ENCODE peak calls at places on chromosomes 12 and 14, in four cellular contexts. One of them, this sample, is unnamed.

GRCh38 chr12:93192878-93193277 is 184.8 kb upstream of the NUDT4 start:
- DNase-seq in K562: peak; percentile 35
- DNase-seq in HepG2: no peak
- DNase-seq in GM12878: no peak
- DNase-seq in this sample: no peak

GRCh38 chr14:54637829-54638446 is 71.0 kb downstream of the SAMD4A start:
- DNase-seq in GM12878: no peak
- DNase-seq in K562: no peak
- DNase-seq in HepG2: no peak
- DNase-seq in this sample: peak; percentile 35

GRCh38 chr14:64110832-64111231 is 183.3 kb downstream of the ESR2 start:
- DNase-seq in HepG2: no peak
- DNase-seq in K562: no peak
- DNase-seq in GM12878: no peak
- DNase-seq in this sample: no peak

GRCh38 chr12:84397279-84397678 is 515.3 kb downstream of the SLC6A15 start:
- DNase-seq in HepG2: no peak
- DNase-seq in GM12878: no peak
- DNase-seq in K562: no peak
- DNase-seq in this sample: no peak

GRCh38 chr14:70278281-70278680 is 81.2 kb downstream of the COX16 start:
- DNase-seq in HepG2: no peak
- DNase-seq in K562: no peak
- DNase-seq in GM12878: no peak
- DNase-seq in this sample: no peak

GRCh38 chr12:108868781-108869180 is 11.1 kb upstream of the DAO start:
- DNase-seq in GM12878: no peak
- DNase-seq in HepG2: no peak
- DNase-seq in K562: no peak
- DNase-seq in this sample: no peak

GRCh38 chr12:105330938-105331804 is 680 bp downstream of the C12orf75 start:
- DNase-seq in GM12878: no peak
- DNase-seq in K562: no peak
- DNase-seq in HepG2: no peak
- DNase-seq in this sample: no peak

GRCh38 chr12:101616027-101616494 is 21.3 kb downstream of the MYBPC1 start:
- DNase-seq in K562: no peak
- DNase-seq in HepG2: peak; percentile 86
- DNase-seq in GM12878: no peak
- DNase-seq in this sample: no peak

GRCh38 chr12:92740421-92740820 is 37.6 kb downstream of the PLEKHG7 start:
- DNase-seq in HepG2: no peak
- DNase-seq in K562: no peak
- DNase-seq in GM12878: no peak
- DNase-seq in this sample: no peak

GRCh38 chr12:131860472-131861260 is 32.5 kb downstream of the MMP17 start:
- DNase-seq in GM12878: no peak
- DNase-seq in K562: peak; percentile 79
- DNase-seq in HepG2: peak; percentile 94
- DNase-seq in this sample: no peak

GRCh38 chr12:72271741-72272661 is at the start of gene TRHDE:
- DNase-seq in HepG2: no peak
- DNase-seq in GM12878: no peak
- DNase-seq in K562: no peak
- DNase-seq in this sample: no peak

GRCh38 chr12:27841392-27841882 is 61.4 kb upstream of the MANSC4 start:
- DNase-seq in GM12878: no peak
- DNase-seq in HepG2: no peak
- DNase-seq in K562: no peak
- DNase-seq in this sample: no peak

GRCh38 chr14:24266344-24267244 is 3.6 kb upstream of the TGM1 start:
- DNase-seq in GM12878: no peak
- DNase-seq in HepG2: no peak
- DNase-seq in K562: no peak
- DNase-seq in this sample: no peak

GRCh38 chr12:51181558-51181957 is 8.6 kb upstream of the TFCP2 start:
- DNase-seq in HepG2: no peak
- DNase-seq in K562: no peak
- DNase-seq in GM12878: no peak
- DNase-seq in this sample: no peak

GRCh38 chr12:58364389-58365086 is 423.2 kb downstream of the ATP23 start:
- DNase-seq in HepG2: no peak
- DNase-seq in GM12878: no peak
- DNase-seq in K562: no peak
- DNase-seq in this sample: no peak

GRCh38 chr12:12927211-12928079 is 24.5 kb downstream of the GPRC5D start:
- DNase-seq in GM12878: peak; percentile 28
- DNase-seq in K562: peak; percentile 84
- DNase-seq in HepG2: peak; percentile 95
- DNase-seq in this sample: peak; percentile 68

GRCh38 chr12:124863409-124864325 is at the start of gene SCARB1:
- DNase-seq in HepG2: peak; percentile 66
- DNase-seq in GM12878: peak; percentile 26
- DNase-seq in K562: peak; percentile 97
- DNase-seq in this sample: peak; percentile 88

GRCh38 chr12:46946137-46946536 is 120.3 kb upstream of the SLC38A4 start:
- DNase-seq in HepG2: no peak
- DNase-seq in K562: no peak
- DNase-seq in GM12878: no peak
- DNase-seq in this sample: no peak

GRCh38 chr12:5076761-5077160 is 33.1 kb downstream of the KCNA5 start:
- DNase-seq in GM12878: no peak
- DNase-seq in K562: no peak
- DNase-seq in HepG2: no peak
- DNase-seq in this sample: no peak

GRCh38 chr12:120241561-120242274 is 23.8 kb downstream of the PXN start:
- DNase-seq in K562: no peak
- DNase-seq in HepG2: no peak
- DNase-seq in GM12878: no peak
- DNase-seq in this sample: no peak

GRCh38 chr12:6698352-6699046 is 2.1 kb downstream of the PIANP start:
- DNase-seq in HepG2: no peak
- DNase-seq in K562: no peak
- DNase-seq in GM12878: no peak
- DNase-seq in this sample: no peak

GRCh38 chr12:6695313-6696045 is 5.1 kb downstream of the PIANP start:
- DNase-seq in K562: no peak
- DNase-seq in GM12878: no peak
- DNase-seq in HepG2: no peak
- DNase-seq in this sample: no peak

GRCh38 chr12:6699259-6699988 is 1.2 kb downstream of the PIANP start:
- DNase-seq in K562: no peak
- DNase-seq in HepG2: no peak
- DNase-seq in GM12878: no peak
- DNase-seq in this sample: no peak

GRCh38 chr12:6696690-6697583 is 3.7 kb downstream of the PIANP start:
- DNase-seq in K562: no peak
- DNase-seq in GM12878: peak; percentile 42
- DNase-seq in HepG2: no peak
- DNase-seq in this sample: no peak

GRCh38 chr12:6697584-6698351 is 2.8 kb downstream of the PIANP start:
- DNase-seq in GM12878: no peak
- DNase-seq in HepG2: peak; percentile 45
- DNase-seq in K562: peak; percentile 56
- DNase-seq in this sample: no peak
- TF ChIP-seq CBX5 in GM12878: no peak
- TF ChIP-seq CBX5 in HepG2: no peak
- TF ChIP-seq CBX5 in K562: no peak
- TF ChIP-seq CBX5 in this sample: no peak

GRCh38 chr12:86521870-86522269 is 265.7 kb upstream of the MGAT4C start:
- DNase-seq in K562: no peak
- DNase-seq in GM12878: no peak
- DNase-seq in HepG2: no peak
- DNase-seq in this sample: no peak

GRCh38 chr12:86523844-86524243 is 267.7 kb upstream of the MGAT4C start:
- DNase-seq in HepG2: no peak
- DNase-seq in GM12878: no peak
- DNase-seq in K562: no peak
- DNase-seq in this sample: no peak

GRCh38 chr12:86530996-86531655 is 274.9 kb upstream of the MGAT4C start:
- DNase-seq in K562: no peak
- DNase-seq in GM12878: no peak
- DNase-seq in HepG2: no peak
- DNase-seq in this sample: no peak

DNA sequence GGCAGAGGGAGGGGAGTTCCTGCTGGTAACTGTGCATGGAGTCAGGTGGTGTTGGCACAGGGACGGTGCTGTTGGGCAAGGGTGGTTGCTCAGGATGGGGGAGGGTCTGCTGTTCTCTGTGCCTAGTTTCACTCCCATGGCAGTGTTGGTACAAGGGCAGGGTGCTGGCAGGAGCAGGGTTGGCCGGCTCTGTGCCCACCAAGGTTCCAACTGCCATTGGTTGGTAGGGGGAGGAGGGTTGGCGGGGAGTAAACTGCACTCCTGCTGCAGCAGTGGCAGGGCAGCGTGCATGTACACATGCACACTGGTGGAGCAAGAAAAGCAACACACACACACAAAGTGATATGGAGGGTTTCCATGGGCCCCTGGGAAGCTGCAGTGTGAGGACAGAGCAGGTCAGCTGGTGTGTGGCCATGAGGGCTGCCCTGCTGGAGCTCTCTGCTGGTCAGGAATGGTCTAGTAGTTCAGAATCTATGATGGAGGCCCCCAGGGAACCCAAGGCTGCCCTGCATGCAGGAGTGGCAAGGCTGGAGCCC is 269.9 kb upstream of the MGAT4C start:
- DNase-seq in HepG2: no peak
- DNase-seq in K562: no peak
- DNase-seq in GM12878: no peak
- DNase-seq in this sample: no peak
- TF ChIP-seq CBX5 in HepG2: no peak
- TF ChIP-seq CBX5 in K562: no peak
- TF ChIP-seq CBX5 in GM12878: no peak
- TF ChIP-seq CBX5 in this sample: no peak

DNA sequence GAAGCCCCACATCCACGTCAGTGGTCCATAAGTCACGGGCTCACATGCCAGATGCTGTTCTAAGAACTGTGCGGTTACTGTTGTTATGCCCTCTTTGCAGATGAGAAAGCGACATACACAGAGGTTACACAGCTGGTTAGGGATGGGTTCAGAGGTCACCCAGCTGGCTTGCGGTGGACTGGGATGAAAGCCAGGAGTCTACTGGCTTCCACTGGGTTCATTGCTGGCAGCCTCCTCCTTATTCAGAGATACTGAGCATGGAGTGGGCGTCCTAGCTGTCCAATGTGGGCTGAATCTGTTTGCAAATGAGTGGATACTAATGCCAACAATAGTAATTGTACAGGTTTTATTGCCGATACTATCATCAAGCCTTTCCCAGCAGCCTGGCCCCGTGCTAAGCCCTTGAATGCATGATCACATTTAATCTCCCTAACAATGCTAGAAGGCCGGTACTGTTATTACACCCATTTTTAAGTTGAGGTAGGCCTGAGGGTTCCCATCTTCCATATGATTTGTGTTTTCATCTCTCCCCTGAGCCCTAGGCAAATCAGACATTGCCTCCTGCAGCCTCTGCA is 129.1 kb downstream of the PLXNC1 start:
- DNase-seq in GM12878: no peak
- DNase-seq in HepG2: peak; percentile 46
- DNase-seq in K562: no peak
- DNase-seq in this sample: no peak
- TF ChIP-seq CBX5 in GM12878: no peak
- TF ChIP-seq CBX5 in HepG2: no peak
- TF ChIP-seq CBX5 in K562: no peak
- TF ChIP-seq CBX5 in this sample: no peak

DNA sequence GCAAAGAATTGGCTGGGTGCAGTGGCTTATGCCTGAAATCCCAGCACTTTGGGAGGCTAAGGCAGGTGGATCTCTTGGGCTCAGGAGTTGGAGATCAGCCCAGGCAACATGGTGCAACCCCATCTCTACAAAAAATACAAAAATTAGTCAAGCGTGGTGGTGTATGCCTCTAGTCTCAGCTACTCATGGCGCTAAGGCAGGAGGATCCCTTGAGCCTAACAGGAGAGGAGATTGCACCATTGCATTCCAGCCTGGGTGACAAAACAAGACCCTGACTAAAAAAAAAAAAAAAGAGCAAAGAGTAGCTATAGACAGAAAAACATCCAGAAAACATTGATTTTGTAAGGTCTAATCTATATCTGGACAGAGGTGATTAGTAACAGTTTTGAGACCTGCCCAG is 25.0 kb downstream of the KIF21A start:
- DNase-seq in HepG2: peak; percentile 66
- DNase-seq in K562: no peak
- DNase-seq in GM12878: no peak
- DNase-seq in this sample: no peak
- TF ChIP-seq CBX5 in HepG2: no peak
- TF ChIP-seq CBX5 in K562: no peak
- TF ChIP-seq CBX5 in GM12878: no peak
- TF ChIP-seq CBX5 in this sample: no peak

GRCh38 chr14:58536975-58537374 is 100.8 kb upstream of the DACT1 start:
- DNase-seq in K562: no peak
- DNase-seq in GM12878: no peak
- DNase-seq in HepG2: no peak
- DNase-seq in this sample: no peak
- TF ChIP-seq CBX5 in K562: no peak
- TF ChIP-seq CBX5 in GM12878: no peak
- TF ChIP-seq CBX5 in HepG2: no peak
- TF ChIP-seq CBX5 in this sample: no peak

DNA sequence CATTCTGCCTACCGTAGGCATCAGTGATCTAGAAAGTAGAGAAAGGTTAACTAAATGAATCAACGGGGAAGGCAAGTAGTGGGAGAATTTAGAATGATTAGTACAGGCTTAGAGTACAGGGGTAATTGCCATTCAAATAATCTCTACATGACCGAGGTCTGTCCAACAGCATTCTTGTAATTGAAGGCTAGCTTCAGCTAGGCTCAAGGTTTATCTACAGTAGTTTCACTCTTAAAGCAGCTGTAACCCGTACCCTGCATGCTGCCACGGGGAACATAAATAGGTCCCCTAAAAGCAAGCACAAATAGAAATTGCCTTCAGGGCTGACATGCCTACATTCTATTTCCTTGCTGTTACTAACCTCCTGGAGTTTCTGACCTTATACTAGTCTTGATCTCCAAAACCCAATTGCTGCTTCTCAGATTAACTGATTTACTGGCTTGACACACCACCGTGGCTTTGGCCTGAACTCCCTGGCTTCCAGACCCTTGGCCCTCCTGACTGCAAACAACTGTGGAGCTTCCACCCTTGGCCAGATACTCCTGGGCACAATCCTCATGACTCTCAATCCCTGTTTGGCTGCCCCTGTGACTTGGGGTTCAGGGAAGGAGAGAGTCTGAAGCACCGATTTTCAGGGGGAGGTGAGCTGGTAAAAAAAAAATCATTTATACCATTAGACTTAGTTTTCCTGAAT is 242.1 kb upstream of the FOXN3 start:
- DNase-seq in GM12878: no peak
- DNase-seq in HepG2: no peak
- DNase-seq in K562: no peak
- DNase-seq in this sample: no peak
- TF ChIP-seq CBX5 in GM12878: no peak
- TF ChIP-seq CBX5 in HepG2: no peak
- TF ChIP-seq CBX5 in K562: no peak
- TF ChIP-seq CBX5 in this sample: no peak

GRCh38 chr14:68395585-68395984 is 397.3 kb downstream of the ZFP36L1 start:
- DNase-seq in HepG2: no peak
- DNase-seq in K562: no peak
- DNase-seq in GM12878: no peak
- DNase-seq in this sample: no peak
- TF ChIP-seq CBX5 in HepG2: no peak
- TF ChIP-seq CBX5 in K562: no peak
- TF ChIP-seq CBX5 in GM12878: no peak
- TF ChIP-seq CBX5 in this sample: no peak